ENCODE peak calls at places on chromosome 1, in nine cellular contexts. Z, Q, J, E, C, Y, L, U and N are unnamed samples.
A peak's percentile ranks its signal among the peaks of the same experiment; 100 is the strongest.

GRCh38 chr1:23456226-23456625 is 27.8 kb downstream of the ASAP3 start:
- DNase-seq in E (no peak), J (no peak), U (no peak), L (no peak), Y (no peak), Z (no peak), Q (no peak), C (no peak), N (no peak)

GRCh38 chr1:183676515-183677189 is 23.5 kb upstream of the APOBEC4 start:
- DNase-seq in E (no peak), Y (peak; percentile 74), L (no peak), U (no peak), Q (peak; percentile 37), Z (no peak), C (no peak), J (no peak), N (peak; percentile 38)

GRCh38 chr1:241270016-241270415 is 87.0 kb downstream of the RGS7 start:
- DNase-seq in Y (no peak), Z (no peak), L (no peak), C (no peak), E (no peak), J (no peak), U (no peak), Q (no peak), N (no peak)

GRCh38 chr1:203173566-203173965 is 2.1 kb downstream of the MYBPH start:
- DNase-seq in C (no peak), J (no peak), L (no peak), U (no peak), Y (no peak), Q (no peak), Z (no peak), E (peak; percentile 42), N (no peak)

GRCh38 chr1:89804646-89805237 is 16.1 kb upstream of the LRRC8D start:
- DNase-seq in Z (peak; percentile 74), U (peak; percentile 89), Q (peak; percentile 56), Y (peak; percentile 87), J (peak; percentile 72), E (peak; percentile 84), L (peak; percentile 91), C (peak; percentile 91), N (peak; percentile 79)

GRCh38 chr1:21594495-21594894 is 74.7 kb downstream of the RAP1GAP start:
- DNase-seq in U (no peak), E (no peak), Q (no peak), L (no peak), Z (no peak), Y (no peak), J (no peak), C (no peak), N (no peak)

GRCh38 chr1:105591681-105592080 is 1464.8 kb upstream of the PRMT6 start:
- DNase-seq in C (no peak), L (no peak), Q (no peak), Y (no peak), E (no peak), Z (no peak), J (no peak), U (no peak), N (no peak)

GRCh38 chr1:87939486-87939885 is 610.8 kb downstream of the LMO4 start:
- DNase-seq in Q (no peak), J (no peak), C (no peak), L (no peak), Y (no peak), E (no peak), U (no peak), Z (no peak), N (no peak)

GRCh38 chr1:166489670-166490436 is 323.1 kb upstream of the FAM78B start:
- DNase-seq in U (peak; percentile 63), J (no peak), Z (peak; percentile 17), C (peak; percentile 70), E (no peak), Q (no peak), L (no peak), Y (no peak), N (no peak)

GRCh38 chr1:58773406-58773840 is 10.4 kb downstream of the JUN start:
- DNase-seq in Q (no peak), C (no peak), Y (peak; percentile 84), Z (peak; percentile 9), U (no peak), J (peak; percentile 94), L (peak; percentile 76), E (peak; percentile 94), N (no peak)

GRCh38 chr1:70864302-70864701 is 183.3 kb downstream of the PTGER3 start:
- DNase-seq in U (no peak), L (no peak), Y (peak; percentile 4), E (no peak), C (no peak), Z (no peak), J (no peak), Q (no peak), N (no peak)

GRCh38 chr1:94239796-94240195 is 2.4 kb upstream of the ARHGAP29 start:
- DNase-seq in Z (no peak), U (no peak), Q (no peak), C (no peak), L (no peak), Y (peak; percentile 41), E (no peak), J (no peak), N (no peak)

GRCh38 chr1:11100149-11100493 is 452 bp upstream of the EXOSC10 start:
- DNase-seq in Y (no peak), C (no peak), Q (peak; percentile 22), Z (no peak), L (no peak), J (no peak), E (no peak), U (no peak), N (no peak)

GRCh38 chr1:92191726-92192125 is 26.0 kb upstream of the C1orf146 start:
- DNase-seq in C (no peak), Z (no peak), E (no peak), Q (no peak), L (no peak), U (no peak), J (no peak), Y (no peak), N (no peak)

GRCh38 chr1:33657833-33658232 is 185.4 kb downstream of the ZSCAN20 start:
- DNase-seq in Z (no peak), E (no peak), U (no peak), J (no peak), Y (no peak), C (no peak), Q (no peak), L (no peak), N (no peak)

GRCh38 chr1:224199679-224200078 is 16.6 kb downstream of the DEGS1 start:
- DNase-seq in L (no peak), E (no peak), Z (no peak), U (no peak), Q (no peak), J (no peak), Y (no peak), C (no peak), N (no peak)

GRCh38 chr1:162062542-162063015 is 6.9 kb upstream of the NOS1AP start:
- DNase-seq in L (peak; percentile 60), J (no peak), Q (no peak), Y (peak; percentile 41), C (no peak), U (no peak), Z (no peak), E (no peak), N (peak; percentile 38)

GRCh38 chr1:18247151-18247550 is 139.6 kb downstream of the IGSF21 start:
- DNase-seq in Q (no peak), C (no peak), Z (no peak), Y (no peak), J (no peak), L (no peak), U (no peak), E (no peak), N (no peak)

GRCh38 chr1:226886142-226886901 is 15.9 kb downstream of the PSEN2 start:
- DNase-seq in Z (no peak), L (no peak), E (no peak), Y (no peak), Q (no peak), J (no peak), U (no peak), C (no peak), N (no peak)

GRCh38 chr1:77281491-77282186 is at the start of gene AK5:
- DNase-seq in Y (peak; percentile 48), Q (peak; percentile 16), E (no peak), U (peak; percentile 51), C (no peak), Z (peak; percentile 53), J (no peak), L (peak; percentile 36), N (peak; percentile 74)

GRCh38 chr1:110210604-110211502 is 739 bp downstream of the KCNC4 start:
- DNase-seq in J (no peak), C (peak; percentile 72), Q (peak; percentile 70), Y (no peak), U (peak; percentile 47), L (peak; percentile 57), E (peak; percentile 76), Z (peak; percentile 55), N (peak; percentile 82)